ENCODE peak calls at places on chromosomes 3 and 15, in five cellular contexts. B is ureter; R is GM12878; Z is NCI-H460; M is stimulated activated CD8-positive, alpha-beta memory T cell treated with anti-CD3 and anti-CD28 coated beads, Interleukin-2, amount 100 ng/mL, for 48 hours. N is an unnamed sample.

GRCh38 chr3:138381950-138382715 is 33.8 kb downstream of the MRAS start:
- DNase-seq in Z (no peak), B (peak; percentile 71), R (no peak), M (no peak), N (no peak)

GRCh38 chr3:127089487-127090145 is 103.3 kb upstream of the PRR23E start:
- DNase-seq in Z (no peak), M (no peak), B (no peak), R (no peak), N (no peak)

GRCh38 chr3:11944052-11944673 is 60.0 kb upstream of the SYN2 start:
- DNase-seq in R (no peak), M (no peak), B (no peak), Z (peak; percentile 29), N (no peak)

GRCh38 chr3:88626426-88627120 is 476.8 kb downstream of the C3orf38 start:
- DNase-seq in R (no peak), M (no peak), Z (no peak), B (no peak), N (no peak)

GRCh38 chr15:61327019-61327631 is 98.0 kb upstream of the RORA start:
- DNase-seq in B (no peak), R (peak; percentile 20), Z (no peak), M (no peak), N (peak; percentile 23)

GRCh38 chr3:4898454-4899313 is 80.6 kb upstream of the BHLHE40 start:
- DNase-seq in B (no peak), R (peak; percentile 53), Z (no peak), M (no peak), N (peak; percentile 54)

GRCh38 chr3:9861626-9862130 is 17.9 kb upstream of the RPUSD3 start:
- DNase-seq in M (no peak), R (no peak), Z (no peak), B (no peak), N (no peak)

GRCh38 chr3:117200962-117201361 is 491.4 kb downstream of the TUSC7 start:
- DNase-seq in Z (no peak), B (no peak), R (no peak), M (no peak), N (no peak)

GRCh38 chr3:13836658-13837587 is 42.9 kb downstream of the WNT7A start:
- DNase-seq in R (no peak), Z (no peak), M (no peak), B (no peak), N (no peak)

GRCh38 chr3:48301020-48301813 is 32.2 kb downstream of the SPINK8 start:
- DNase-seq in M (peak; percentile 88), Z (peak; percentile 78), B (peak; percentile 91), R (peak; percentile 74), N (peak; percentile 87)

GRCh38 chr3:70000028-70000410 is 486 bp downstream of the SAMMSON start:
- DNase-seq in Z (no peak), R (no peak), B (no peak), M (no peak), N (no peak)

GRCh38 chr3:195059471-195060216 is 211.3 kb downstream of the XXYLT1 start:
- DNase-seq in R (no peak), Z (no peak), M (no peak), B (no peak), N (no peak)

GRCh38 chr3:127074900-127075360 is 92.0 kb downstream of the PLXNA1 start:
- DNase-seq in Z (no peak), B (no peak), M (no peak), R (peak; percentile 62), N (peak; percentile 52)

GRCh38 chr3:10495003-10495402 is 10.4 kb downstream of the ATP2B2 start:
- DNase-seq in Z (peak; percentile 41), B (no peak), M (no peak), R (no peak), N (no peak)

GRCh38 chr3:86993704-86994103 is 2.8 kb upstream of the VGLL3 start:
- DNase-seq in R (no peak), B (no peak), Z (no peak), M (no peak), N (no peak)

GRCh38 chr3:112407214-112407887 is 74.4 kb downstream of the CD200 start:
- DNase-seq in R (peak; percentile 54), Z (no peak), B (peak; percentile 50), M (no peak), N (no peak)

GRCh38 chr3:57856675-57857074 is 100.6 kb downstream of the SLMAP start:
- DNase-seq in M (no peak), B (no peak), Z (peak; percentile 17), R (no peak), N (no peak)

GRCh38 chr15:57370929-57371328 is 5.4 kb upstream of the CGNL1 start:
- DNase-seq in R (no peak), Z (no peak), B (no peak), M (no peak), N (no peak)

GRCh38 chr15:50798684-50799083 is 33.2 kb upstream of the SPPL2A start:
- DNase-seq in R (no peak), M (no peak), Z (no peak), B (peak; percentile 52), N (no peak)

GRCh38 chr15:78315686-78316085 is 16.3 kb upstream of the SKIC8 start:
- DNase-seq in M (no peak), B (no peak), Z (no peak), R (no peak), N (no peak)

GRCh38 chr3:134232976-134233375 is 17.7 kb downstream of the RYK start:
- DNase-seq in B (no peak), R (no peak), Z (no peak), M (no peak), N (no peak)

GRCh38 chr3:45972534-45973402 is 22.9 kb downstream of the FYCO1 start:
- DNase-seq in R (no peak), Z (no peak), B (no peak), M (no peak), N (no peak)

GRCh38 chr3:185988816-185989175 is 51.0 kb upstream of the TRA2B start:
- DNase-seq in R (no peak), B (no peak), M (no peak), Z (no peak), N (no peak)

GRCh38 chr3:123724306-123724705 is 139.5 kb upstream of the HACD2 start:
- DNase-seq in Z (no peak), R (no peak), B (peak; percentile 5), M (no peak), N (no peak)

GRCh38 chr3:122392868-122393844 is 9.2 kb downstream of the FAM162A start:
- DNase-seq in Z (peak; percentile 25), M (no peak), R (no peak), B (no peak), N (no peak)

GRCh38 chr3:125115640-125116039 is 59.8 kb upstream of the HEG1 start:
- DNase-seq in B (no peak), M (no peak), R (no peak), Z (no peak), N (no peak)

GRCh38 chr15:97234841-97235240 is 725.7 kb upstream of the ARRDC4 start:
- DNase-seq in Z (no peak), M (no peak), B (no peak), R (no peak), N (no peak)

GRCh38 chr3:184440161-184440560 is 60.3 kb downstream of the CHRD start:
- DNase-seq in Z (no peak), M (no peak), B (no peak), R (no peak), N (no peak)

GRCh38 chr3:32186097-32186496 is 52.4 kb upstream of the CMTM8 start:
- DNase-seq in R (no peak), M (no peak), Z (no peak), B (no peak), N (no peak)

GRCh38 chr15:56608140-56608778 is 125.0 kb downstream of the ZNF280D start:
- DNase-seq in R (peak; percentile 66), M (no peak), B (no peak), Z (no peak), N (peak; percentile 37)

GRCh38 chr15:91472316-91472756 is 372.3 kb downstream of the SV2B start:
- DNase-seq in M (no peak), B (no peak), Z (no peak), R (no peak), N (no peak)

GRCh38 chr15:75420698-75421097 is 30.8 kb downstream of the SIN3A start:
- DNase-seq in B (no peak), Z (no peak), R (no peak), M (no peak), N (no peak)

GRCh38 chr15:76340198-76340801 is 3.7 kb downstream of the ISL2 start:
- DNase-seq in R (no peak), Z (no peak), M (no peak), B (no peak), N (no peak)

GRCh38 chr15:75031773-75032302 is 8.4 kb downstream of the PPCDC start:
- DNase-seq in M (no peak), B (no peak), Z (no peak), R (no peak), N (no peak)

GRCh38 chr3:114454592-114455251 is 160.9 kb downstream of the TIGIT start:
- DNase-seq in R (no peak), B (no peak), Z (no peak), M (no peak), N (no peak)

GRCh38 chr3:150736903-150737832 is 25.8 kb downstream of the SIAH2 start:
- DNase-seq in M (no peak), Z (no peak), B (no peak), R (no peak), N (no peak)